ENCODE peak calls at places on chromosomes 13 and 19, in seven cellular contexts. H is GM23338, S is stomach, D is breast epithelium, V is vagina, K is GM12892, Y is upper lobe of left lung. R is an unnamed sample.

GRCh38 chr13:78602561-78603239 is 652 bp downstream of the POU4F1 start:
- DNase-seq in H (peak), V (no peak), D (no peak), S (no peak), K (no peak), Y (no peak), R (peak)

GRCh38 chr13:33284016-33284415 is 1.5 kb downstream of the STARD13 start:
- DNase-seq in H (no peak), K (no peak), D (no peak), Y (no peak), V (no peak), S (no peak), R (no peak)

GRCh38 chr13:114035583-114036501 is 62.0 kb upstream of the C13orf46 start:
- DNase-seq in H (no peak), V (no peak), Y (no peak), D (peak), S (no peak), K (no peak), R (no peak)

GRCh38 chr19:58047672-58048071 is 11.4 kb upstream of the ZNF135 start:
- DNase-seq in K (no peak), Y (no peak), H (no peak), V (no peak), S (no peak), D (no peak), R (no peak)

GRCh38 chr13:98677398-98677797 is 75.1 kb downstream of the SLC15A1 start:
- DNase-seq in S (no peak), K (no peak), V (no peak), H (no peak), D (no peak), Y (no peak), R (no peak)

GRCh38 chr19:6161271-6161850 is 25.9 kb downstream of the ACSBG2 start:
- DNase-seq in H (peak), Y (peak), K (peak), S (no peak), V (no peak), D (no peak), R (peak)

GRCh38 chr13:87677334-87678234 is 6.4 kb downstream of the SLITRK5 start:
- DNase-seq in H (peak), D (no peak), K (no peak), V (peak), Y (no peak), S (no peak), R (no peak)

GRCh38 chr13:19927117-19927734 is 31.3 kb upstream of the ZMYM2 start:
- DNase-seq in D (no peak), S (no peak), K (no peak), H (peak), Y (no peak), V (no peak), R (no peak)

GRCh38 chr13:53201454-53202225 is 173.0 kb downstream of the OLFM4 start:
- DNase-seq in K (no peak), V (no peak), H (peak), D (no peak), S (no peak), Y (no peak), R (no peak)

GRCh38 chr13:92843549-92843948 is 383.1 kb upstream of the GPC6 start:
- DNase-seq in H (no peak), K (no peak), Y (no peak), D (no peak), V (no peak), S (no peak), R (no peak)

GRCh38 chr13:41465215-41465907 is 8.0 kb downstream of the RGCC start:
- DNase-seq in V (no peak), H (no peak), K (peak), D (peak), Y (peak), S (peak), R (peak)

GRCh38 chr13:31522431-31522830 is 216.9 kb upstream of the RXFP2 start:
- DNase-seq in H (no peak), V (no peak), K (no peak), Y (no peak), D (no peak), S (no peak), R (no peak)

GRCh38 chr13:108859202-108860012 is 230.0 kb downstream of the MYO16 start:
- DNase-seq in D (no peak), Y (no peak), K (no peak), S (no peak), V (no peak), H (peak), R (no peak)

GRCh38 chr13:41383400-41383799 is 72.3 kb downstream of the NAA16 start:
- DNase-seq in D (no peak), Y (no peak), S (no peak), V (no peak), K (no peak), H (no peak), R (no peak)

GRCh38 chr13:41621716-41622508 is 164.6 kb downstream of the RGCC start:
- DNase-seq in Y (no peak), K (no peak), V (no peak), S (no peak), H (no peak), D (no peak), R (no peak)

GRCh38 chr13:83740622-83741021 is 141.7 kb downstream of the SLITRK1 start:
- DNase-seq in H (no peak), D (no peak), V (no peak), S (no peak), K (no peak), Y (no peak), R (no peak)

GRCh38 chr19:49339364-49340068 is 4.3 kb downstream of the CD37 start:
- DNase-seq in K (no peak), V (peak), D (peak), H (peak), S (peak), Y (peak), R (no peak)

GRCh38 chr19:38213911-38214625 is 10.0 kb downstream of the DPF1 start:
- DNase-seq in H (peak), V (no peak), D (no peak), Y (no peak), S (no peak), K (no peak), R (no peak)

GRCh38 chr13:59103004-59103768 is 1060.5 kb downstream of the DIAPH3 start:
- DNase-seq in K (no peak), Y (no peak), V (no peak), S (no peak), H (no peak), D (no peak), R (no peak)

GRCh38 chr19:51002542-51003311 is 1.3 kb upstream of the KLK8 start:
- DNase-seq in V (no peak), H (peak), D (peak), S (no peak), Y (no peak), K (no peak), R (no peak)

GRCh38 chr13:51033431-51034185 is 77.5 kb downstream of the C13orf42 start:
- DNase-seq in Y (no peak), S (no peak), D (no peak), V (no peak), K (no peak), H (peak), R (no peak)

GRCh38 chr13:96091164-96091931 is 1.4 kb downstream of the HS6ST3 start:
- DNase-seq in D (no peak), K (no peak), H (peak), Y (no peak), S (peak), V (no peak), R (no peak)

GRCh38 chr13:63184693-63185092 is 1769.0 kb upstream of the PCDH20 start:
- DNase-seq in V (no peak), S (no peak), Y (no peak), D (no peak), K (no peak), H (peak), R (no peak)

GRCh38 chr19:927044-927706 is 1.3 kb downstream of the ARID3A start:
- DNase-seq in K (no peak), V (no peak), H (peak), Y (peak), S (peak), D (no peak), R (no peak)

GRCh38 chr13:70732611-70733010 is 624.4 kb upstream of the KLHL1 start:
- DNase-seq in V (no peak), S (no peak), Y (no peak), H (no peak), K (no peak), D (no peak), R (no peak)

GRCh38 chr13:46795321-46795720 is 1.6 kb downstream of the ESD start:
- DNase-seq in V (no peak), D (no peak), S (no peak), Y (no peak), K (no peak), H (peak), R (no peak)

GRCh38 chr19:39407644-39408391 is 1.2 kb downstream of the ZFP36 start:
- DNase-seq in V (no peak), Y (peak), H (peak), D (peak), K (no peak), S (peak), R (no peak)

GRCh38 chr19:10270180-10270615 is 722 bp upstream of the ICAM1 start:
- DNase-seq in H (peak), V (no peak), K (no peak), D (no peak), Y (peak), S (peak), R (peak)

GRCh38 chr19:11422163-11423068 is 3.3 kb upstream of the RGL3 start:
- DNase-seq in V (no peak), K (peak), D (peak), S (peak), H (peak), Y (peak), R (peak)

GRCh38 chr19:11418518-11419506 is at the start of gene RGL3:
- DNase-seq in K (no peak), D (no peak), H (peak), Y (peak), V (no peak), S (peak), R (no peak)

GRCh38 chr19:11420894-11421606 is 1.9 kb upstream of the RGL3 start:
- DNase-seq in S (no peak), V (no peak), D (no peak), K (no peak), H (peak), Y (peak), R (no peak)

GRCh38 chr19:11421607-11422098 is 2.5 kb upstream of the RGL3 start:
- DNase-seq in D (no peak), H (peak), Y (peak), V (no peak), K (peak), S (peak), R (no peak)

DNA sequence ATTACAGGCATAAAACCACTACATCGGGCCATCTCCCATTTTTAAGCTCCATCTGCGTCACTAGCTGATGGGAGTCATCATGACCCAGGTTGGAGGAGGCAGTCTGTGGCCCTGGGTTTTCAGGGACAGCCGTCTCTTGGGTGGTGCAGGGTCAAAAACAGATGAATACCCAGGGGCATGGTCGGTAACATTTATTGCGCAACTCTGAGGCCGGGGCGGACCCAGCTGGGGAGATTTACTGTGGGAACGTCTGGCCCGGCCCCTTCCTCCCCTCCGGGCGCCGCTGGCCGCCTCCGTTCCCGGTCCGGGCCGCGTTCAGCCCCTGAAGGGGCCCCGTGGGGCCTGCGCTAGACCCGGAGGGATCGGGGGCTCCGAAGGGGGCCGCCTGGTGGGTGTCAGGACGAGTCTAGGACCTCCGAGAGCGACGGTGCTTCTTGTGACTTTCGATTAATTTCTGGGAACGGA is 1.3 kb upstream of the RGL3 start:
- DNase-seq in D (no peak), K (no peak), Y (peak), H (peak), S (no peak), V (no peak), R (no peak)
- TF ChIP-seq POLR2AphosphoS5 in D (no peak), K (no peak), Y (no peak), H (no peak), S (no peak), V (peak), R (no peak)

GRCh38 chr19:2270572-2271515 is 11.1 kb downstream of the PEAK3 start:
- DNase-seq in S (peak), K (no peak), Y (peak), V (no peak), H (peak), D (peak), R (peak)

GRCh38 chr19:2273356-2274184 is 8.4 kb downstream of the PEAK3 start:
- DNase-seq in H (peak), K (peak), S (peak), Y (peak), V (no peak), D (no peak), R (peak)

GRCh38 chr19:2270157-2270571 is 11.8 kb downstream of the PEAK3 start:
- DNase-seq in H (no peak), Y (no peak), D (no peak), K (no peak), V (no peak), S (no peak), R (peak)

GRCh38 chr19:2269244-2270156 is 12.5 kb downstream of the PEAK3 start:
- DNase-seq in K (peak), H (peak), S (peak), D (peak), Y (peak), V (peak), R (peak)

GRCh38 chr19:2271516-2272103 is 10.4 kb downstream of the PEAK3 start:
- DNase-seq in H (no peak), Y (no peak), V (no peak), K (no peak), S (no peak), D (no peak), R (peak)
- TF ChIP-seq POLR2AphosphoS5 in H (no peak), Y (no peak), V (no peak), K (no peak), S (no peak), D (peak), R (no peak)

GRCh38 chr19:47697863-47698609 is 15.2 kb upstream of the EHD2 start:
- DNase-seq in D (peak), S (peak), V (no peak), H (peak), K (peak), Y (peak), R (peak)
- TF ChIP-seq POLR2AphosphoS5 in D (peak), S (peak), V (peak), H (peak), K (no peak), Y (peak), R (no peak)

GRCh38 chr19:45929247-45929646 is 14.7 kb upstream of the NANOS2 start:
- DNase-seq in D (no peak), V (no peak), S (no peak), K (no peak), H (no peak), Y (no peak), R (no peak)

GRCh38 chr19:45922281-45922680 is 7.7 kb upstream of the NANOS2 start:
- DNase-seq in K (no peak), S (no peak), Y (no peak), D (no peak), H (peak), V (no peak), R (no peak)

GRCh38 chr19:45924891-45925447 is 10.4 kb upstream of the NANOS2 start:
- DNase-seq in Y (no peak), V (no peak), K (no peak), D (no peak), S (no peak), H (no peak), R (no peak)

GRCh38 chr19:45931055-45931454 is 16.5 kb upstream of the NANOS2 start:
- DNase-seq in Y (no peak), S (no peak), K (no peak), D (no peak), H (no peak), V (no peak), R (no peak)

GRCh38 chr19:45927565-45928261 is 13.1 kb upstream of the NANOS2 start:
- DNase-seq in V (no peak), D (peak), H (peak), K (peak), Y (peak), S (peak), R (peak)
- TF ChIP-seq POLR2AphosphoS5 in V (peak), D (peak), H (peak), K (peak), Y (peak), S (peak), R (peak)